ENCODE peak calls at places on chromosomes 5 and 9, in five cellular contexts. U, X, B, F and A are unnamed samples.
A peak's percentile ranks its signal among the peaks of the same experiment; 100 is the strongest.

GRCh38 chr9:127076860-127077657 is 45.4 kb downstream of the ANGPTL2 start:
- DNase-seq in U (no peak), X (no peak), B (peak; percentile 14), F (no peak), A (no peak)

GRCh38 chr5:74107899-74108298 is 481.9 kb downstream of the ARHGEF28 start:
- DNase-seq in U (no peak), X (no peak), B (no peak), F (no peak), A (no peak)

GRCh38 chr5:143554918-143555477 is 151.5 kb upstream of the NR3C1 start:
- DNase-seq in U (no peak), X (no peak), B (peak; percentile 83), F (peak; percentile 9), A (no peak)

GRCh38 chr5:95081500-95082355 is 203.2 kb downstream of the MCTP1 start:
- DNase-seq in U (peak; percentile 4), X (no peak), B (peak; percentile 95), F (no peak), A (no peak)

GRCh38 chr5:141605523-141606277 is 13.1 kb downstream of the DIAPH1 start:
- DNase-seq in U (no peak), X (no peak), B (peak; percentile 21), F (no peak), A (no peak)

GRCh38 chr9:103364753-103365152 is 369.6 kb downstream of the CYLC2 start:
- DNase-seq in U (no peak), X (no peak), B (peak; percentile 1), F (peak; percentile 4), A (no peak)

GRCh38 chr5:178464431-178465048 is 125.7 kb downstream of the COL23A1 start:
- DNase-seq in U (no peak), X (no peak), B (no peak), F (no peak), A (no peak)

GRCh38 chr9:100322954-100323536 is 29.7 kb downstream of the TEX10 start:
- DNase-seq in U (peak; percentile 23), X (peak; percentile 7), B (peak; percentile 53), F (peak; percentile 42), A (no peak)

GRCh38 chr9:109286571-109286977 is 34.3 kb downstream of the EPB41L4B start:
- DNase-seq in U (no peak), X (no peak), B (no peak), F (peak; percentile 57), A (no peak)

GRCh38 chr9:15423328-15423985 is 781 bp downstream of the SNAPC3 start:
- DNase-seq in U (no peak), X (no peak), B (peak; percentile 47), F (no peak), A (no peak)

GRCh38 chr9:105171076-105171475 is 73.4 kb upstream of the SLC44A1 start:
- DNase-seq in U (no peak), X (no peak), B (no peak), F (no peak), A (no peak)

GRCh38 chr5:150661086-150661485 is at the start of gene MYOZ3:
- DNase-seq in U (no peak), X (no peak), B (no peak), F (no peak), A (peak; percentile 26)

GRCh38 chr5:154642499-154643245 is 112.5 kb upstream of the LARP1 start:
- DNase-seq in U (no peak), X (no peak), B (peak; percentile 30), F (no peak), A (no peak)

GRCh38 chr5:180803181-180804128 is 849 bp upstream of the MGAT1 start:
- DNase-seq in U (peak; percentile 48), X (no peak), B (peak; percentile 53), F (peak; percentile 51), A (no peak)

GRCh38 chr5:61245936-61246335 is 83.7 kb upstream of the SMIM15 start:
- DNase-seq in U (no peak), X (no peak), B (no peak), F (no peak), A (no peak)

GRCh38 chr9:21244841-21245240 is 5.0 kb upstream of the IFNA14 start:
- DNase-seq in U (no peak), X (no peak), B (no peak), F (no peak), A (no peak)

GRCh38 chr5:111461261-111461671 is 51.1 kb downstream of the STARD4 start:
- DNase-seq in U (peak; percentile 31), X (peak; percentile 36), B (peak; percentile 52), F (peak; percentile 61), A (peak; percentile 66)

GRCh38 chr9:16828335-16829281 is 41.9 kb downstream of the BNC2 start:
- DNase-seq in U (peak; percentile 79), X (no peak), B (peak; percentile 77), F (peak; percentile 63), A (peak; percentile 50)

GRCh38 chr9:91034521-91034920 is 232.9 kb downstream of the SYK start:
- DNase-seq in U (no peak), X (no peak), B (no peak), F (no peak), A (no peak)

GRCh38 chr9:8718121-8718725 is 918.6 kb upstream of the DMAC1 start:
- DNase-seq in U (no peak), X (no peak), B (peak; percentile 83), F (no peak), A (no peak)

GRCh38 chr5:124866355-124867063 is 120.1 kb upstream of the ZNF608 start:
- DNase-seq in U (no peak), X (no peak), B (no peak), F (no peak), A (no peak)

GRCh38 chr9:134757206-134757975 is 115.8 kb downstream of the COL5A1 start:
- DNase-seq in U (no peak), X (no peak), B (no peak), F (no peak), A (no peak)

GRCh38 chr5:90657788-90658187 is 99.2 kb downstream of the ADGRV1 start:
- DNase-seq in U (no peak), X (no peak), B (no peak), F (no peak), A (no peak)

GRCh38 chr9:131867611-131868192 is 127.8 kb upstream of the RAPGEF1 start:
- DNase-seq in U (no peak), X (no peak), B (no peak), F (no peak), A (no peak)

GRCh38 chr5:169980418-169981053 is at the start of gene INSYN2B:
- DNase-seq in U (peak; percentile 87), X (peak; percentile 77), B (peak; percentile 94), F (peak; percentile 39), A (peak; percentile 92)

GRCh38 chr5:134436523-134437339 is 25.1 kb upstream of the CDKN2AIPNL start:
- DNase-seq in U (no peak), X (no peak), B (peak; percentile 98), F (peak; percentile 67), A (peak; percentile 55)

GRCh38 chr5:8491254-8491653 is 622.3 kb downstream of the MTRR start:
- DNase-seq in U (no peak), X (no peak), B (no peak), F (no peak), A (no peak)

DNA sequence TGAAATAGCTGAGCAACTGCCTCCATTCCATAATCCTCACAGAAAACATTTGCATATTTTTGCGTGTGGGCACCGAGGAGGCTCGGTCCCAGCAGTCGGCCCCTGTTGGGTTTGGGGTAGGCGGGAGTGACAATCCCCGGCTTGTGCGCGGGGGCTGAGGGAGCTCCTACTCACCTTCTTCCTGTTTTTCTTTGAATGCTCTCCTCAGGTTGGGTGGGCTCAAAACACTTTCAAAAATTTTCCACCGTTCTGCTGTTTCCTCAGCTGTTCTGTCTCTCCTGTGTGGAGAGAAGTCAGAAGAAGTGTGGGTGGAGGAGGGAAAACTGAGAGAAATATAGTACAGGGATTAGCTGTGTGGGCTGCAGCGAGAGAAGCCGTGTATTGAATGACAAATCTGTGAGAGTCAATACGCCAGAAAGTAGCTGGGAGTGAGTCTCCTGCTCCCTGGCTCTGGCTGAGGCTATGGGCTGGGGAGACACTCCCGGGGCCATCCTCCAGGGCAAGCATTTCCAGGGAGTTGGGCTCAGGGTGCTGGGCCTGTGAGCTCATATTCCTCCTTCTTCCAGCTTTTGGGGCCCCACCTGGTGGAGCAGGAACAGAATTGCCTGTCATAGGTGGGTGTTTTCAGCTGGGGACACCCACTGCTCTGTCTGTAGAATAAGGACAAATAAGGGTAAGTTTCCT is 84.7 kb downstream of the CMYA5 start:
- DNase-seq in U (no peak), X (peak; percentile 83), B (peak; percentile 2), F (peak; percentile 14), A (peak; percentile 94)
- H3K4me2 ChIP-seq in U (no peak overlapping the region), X (no peak overlapping the region), B (no peak overlapping the region), F (no peak overlapping the region), A (no peak overlapping the region)

DNA sequence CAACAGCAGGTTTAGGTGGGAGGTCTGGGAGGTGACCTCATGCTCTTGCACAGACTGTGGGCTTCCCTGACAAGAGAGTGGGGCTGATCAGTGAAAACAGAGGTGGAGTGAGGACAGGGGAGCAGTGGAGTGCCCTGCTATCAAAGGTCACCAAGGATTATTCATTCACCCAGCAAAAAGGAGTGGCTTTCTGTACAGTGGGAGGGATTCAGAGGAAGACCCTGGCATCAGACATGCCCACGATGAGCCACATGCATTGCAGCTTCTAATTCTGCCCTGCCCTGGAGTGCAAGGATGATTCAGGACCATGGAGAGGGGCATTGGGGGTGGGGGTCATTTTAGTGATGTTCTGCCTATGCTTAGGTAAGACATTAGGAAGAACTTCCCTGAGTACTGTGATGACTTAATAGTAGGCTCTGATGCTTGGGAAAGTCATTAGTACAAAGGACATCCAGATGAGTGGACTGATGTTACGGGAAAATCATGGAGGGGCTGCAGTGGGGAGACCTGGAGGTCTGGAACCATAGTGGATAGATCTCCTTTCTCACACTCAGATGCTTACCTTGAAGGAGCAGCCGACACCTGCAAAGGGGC is 12.8 kb downstream of the TRAF1 start:
- DNase-seq in U (peak; percentile 44), X (no peak), B (no peak), F (no peak), A (no peak)
- H2BK12ac ChIP-seq in U (no peak overlapping the region), X (no peak overlapping the region), B (no peak overlapping the region), F (no peak overlapping the region), A (no peak overlapping the region)

DNA sequence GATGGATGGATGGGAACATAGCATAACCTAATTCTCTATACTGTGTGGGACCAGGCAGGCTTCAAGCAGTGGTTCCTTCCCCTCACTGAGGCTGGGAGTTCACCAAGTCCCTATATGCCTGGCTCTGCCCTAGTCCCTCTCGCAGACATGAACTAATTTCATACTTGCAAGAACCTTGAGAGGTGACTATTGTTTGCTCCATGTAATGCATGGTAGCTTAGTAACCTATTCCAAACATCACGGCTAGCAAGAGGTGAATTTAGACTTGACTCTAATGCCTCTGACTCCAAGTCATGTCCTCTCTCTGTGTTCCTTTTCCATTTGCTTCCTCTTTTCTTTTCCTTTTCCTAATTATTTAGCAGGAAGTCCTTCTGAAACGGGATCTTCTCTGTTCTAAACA is 25.9 kb upstream of the ERMP1 start:
- DNase-seq in U (no peak), X (no peak), B (no peak), F (no peak), A (no peak)
- H3K4me2 ChIP-seq in U (no peak overlapping the region), X (no peak overlapping the region), B (no peak overlapping the region), F (no peak overlapping the region), A (no peak overlapping the region)

GRCh38 chr9:129728744-129729143 is 24.1 kb downstream of the PTGES start:
- DNase-seq in U (no peak), X (no peak), B (no peak), F (no peak), A (no peak)

GRCh38 chr9:129725841-129726251 is 27.0 kb downstream of the PTGES start:
- DNase-seq in U (no peak), X (no peak), B (no peak), F (no peak), A (no peak)

GRCh38 chr9:129724456-129725190 is 28.2 kb downstream of the PTGES start:
- DNase-seq in U (no peak), X (no peak), B (no peak), F (no peak), A (peak; percentile 28)

GRCh38 chr9:129722913-129723312 is 29.9 kb downstream of the PTGES start:
- DNase-seq in U (no peak), X (no peak), B (no peak), F (no peak), A (no peak)

GRCh38 chr9:129726322-129727160 is 26.3 kb downstream of the PTGES start:
- DNase-seq in U (peak; percentile 72), X (peak; percentile 76), B (peak; percentile 84), F (peak; percentile 75), A (peak; percentile 94)
- H2BK12ac ChIP-seq in U (no peak overlapping the region), X (no peak overlapping the region), B (no peak overlapping the region), F (no peak overlapping the region), A (no peak overlapping the region)